ENCODE peak calls at places on chromosomes 1 and 21, in eight cellular contexts. J, O, E, N, M, I, Z and Q are unnamed samples.
A peak's percentile ranks its signal among the peaks of the same experiment; 100 is the strongest.

GRCh38 chr1:109427171-109427467 is 871 bp upstream of the PSMA5 start:
- DNase-seq in J (no peak), O (no peak), E (no peak), N (no peak), M (no peak), I (no peak), Z (no peak), Q (no peak)

GRCh38 chr1:181013144-181013543 is 9.5 kb downstream of the STX6 start:
- DNase-seq in J (no peak), O (no peak), E (no peak), N (no peak), M (no peak), I (no peak), Z (no peak), Q (no peak)

GRCh38 chr21:16539041-16539440 is 809.3 kb downstream of the USP25 start:
- DNase-seq in J (no peak), O (no peak), E (no peak), N (no peak), M (no peak), I (no peak), Z (no peak), Q (no peak)

GRCh38 chr1:168321945-168322344 is 41.3 kb downstream of the TBX19 start:
- DNase-seq in J (no peak), O (peak; percentile 56), E (no peak), N (peak; percentile 27), M (peak; percentile 41), I (no peak), Z (no peak), Q (no peak)

GRCh38 chr1:197911857-197912696 is 5.1 kb upstream of the LHX9 start:
- DNase-seq in J (no peak), O (peak; percentile 18), E (no peak), N (no peak), M (no peak), I (no peak), Z (no peak), Q (no peak)

GRCh38 chr1:205954819-205955404 is 11.7 kb upstream of the SLC26A9 start:
- DNase-seq in J (no peak), O (no peak), E (no peak), N (no peak), M (no peak), I (no peak), Z (no peak), Q (no peak)

GRCh38 chr1:31383967-31384366 is 11.1 kb upstream of the FABP3 start:
- DNase-seq in J (peak; percentile 40), O (no peak), E (no peak), N (no peak), M (no peak), I (no peak), Z (no peak), Q (no peak)

GRCh38 chr1:154609398-154610380 is 1.7 kb upstream of the ADAR start:
- DNase-seq in J (peak; percentile 27), O (no peak), E (no peak), N (peak; percentile 34), M (peak; percentile 36), I (no peak), Z (no peak), Q (no peak)

GRCh38 chr1:16026723-16027484 is 5.1 kb downstream of the CLCNKA start:
- DNase-seq in J (peak; percentile 25), O (peak; percentile 13), E (peak; percentile 63), N (no peak), M (no peak), I (no peak), Z (no peak), Q (no peak)

GRCh38 chr1:224896130-224896781 is 33.2 kb upstream of the DNAH14 start:
- DNase-seq in J (no peak), O (no peak), E (no peak), N (no peak), M (no peak), I (no peak), Z (no peak), Q (no peak)

GRCh38 chr1:78834201-78834741 is 172.3 kb downstream of the ADGRL4 start:
- DNase-seq in J (no peak), O (no peak), E (no peak), N (no peak), M (no peak), I (no peak), Z (no peak), Q (no peak)

GRCh38 chr21:33198346-33199135 is 31.2 kb upstream of the IFNAR2 start:
- DNase-seq in J (peak; percentile 35), O (no peak), E (no peak), N (no peak), M (peak; percentile 63), I (peak; percentile 86), Z (no peak), Q (no peak)

GRCh38 chr1:221315330-221315729 is 426.6 kb downstream of the DUSP10 start:
- DNase-seq in J (no peak), O (no peak), E (no peak), N (no peak), M (peak; percentile 81), I (no peak), Z (no peak), Q (no peak)

GRCh38 chr1:194940336-194940735 is 1667.9 kb downstream of the KCNT2 start:
- DNase-seq in J (no peak), O (no peak), E (no peak), N (no peak), M (no peak), I (no peak), Z (no peak), Q (no peak)

GRCh38 chr1:60169206-60169605 is 95.6 kb upstream of the C1orf87 start:
- DNase-seq in J (no peak), O (no peak), E (no peak), N (no peak), M (no peak), I (no peak), Z (no peak), Q (no peak)

GRCh38 chr1:2041887-2042286 is 8.3 kb upstream of the PRKCZ start:
- DNase-seq in J (no peak), O (no peak), E (no peak), N (no peak), M (no peak), I (no peak), Z (no peak), Q (no peak)

GRCh38 chr1:40057310-40058030 is 16.9 kb downstream of the CAP1 start:
- DNase-seq in J (no peak), O (peak; percentile 31), E (no peak), N (no peak), M (no peak), I (peak; percentile 57), Z (no peak), Q (no peak)
- TF ChIP-seq CTCF in J (no peak), O (no peak), E (no peak), N (no peak), M (no peak), I (no peak), Z (no peak), Q (no peak)

GRCh38 chr1:101841824-101842223 is 154.9 kb downstream of the OLFM3 start:
- DNase-seq in J (no peak), O (no peak), E (no peak), N (no peak), M (no peak), I (no peak), Z (no peak), Q (no peak)

GRCh38 chr1:101843160-101843559 is 153.6 kb downstream of the OLFM3 start:
- DNase-seq in J (no peak), O (no peak), E (no peak), N (no peak), M (no peak), I (no peak), Z (no peak), Q (no peak)

GRCh38 chr1:101847608-101848007 is 149.1 kb downstream of the OLFM3 start:
- DNase-seq in J (no peak), O (no peak), E (no peak), N (no peak), M (no peak), I (no peak), Z (no peak), Q (no peak)

DNA sequence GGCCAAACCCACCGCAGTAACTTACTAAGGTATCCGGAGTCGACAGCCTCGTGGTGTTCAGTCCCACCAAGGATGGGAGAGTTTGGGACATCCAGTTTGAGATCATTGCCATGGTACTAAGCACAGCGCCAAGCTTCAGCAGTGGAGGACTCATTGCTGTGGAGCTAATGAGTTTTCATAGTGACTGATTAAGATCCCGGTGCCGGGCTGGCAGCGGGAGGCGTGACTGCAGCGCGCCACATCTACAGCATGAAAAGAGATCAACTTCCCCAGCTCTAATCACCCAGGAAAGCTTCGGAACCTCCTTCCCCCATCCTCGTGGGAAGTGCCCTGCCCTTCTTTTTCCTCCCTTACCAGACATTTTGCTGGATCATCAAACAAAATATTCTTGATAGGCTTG is 149.9 kb downstream of the OLFM3 start:
- DNase-seq in J (no peak), O (no peak), E (no peak), N (no peak), M (no peak), I (peak; percentile 18), Z (no peak), Q (no peak)
- H3K27ac ChIP-seq in J (no peak overlapping the region), O (no peak overlapping the region), E (no peak overlapping the region), N (no peak overlapping the region), M (no peak overlapping the region), I (no peak overlapping the region), Z (no peak overlapping the region), Q (no peak overlapping the region)

GRCh38 chr1:84940481-84940880 is 47.5 kb upstream of the LPAR3 start:
- DNase-seq in J (no peak), O (peak; percentile 21), E (no peak), N (no peak), M (no peak), I (no peak), Z (no peak), Q (no peak)

GRCh38 chr1:84939151-84939550 is 46.1 kb upstream of the LPAR3 start:
- DNase-seq in J (no peak), O (no peak), E (no peak), N (no peak), M (peak; percentile 37), I (no peak), Z (no peak), Q (no peak)

GRCh38 chr1:84939761-84940160 is 46.8 kb upstream of the LPAR3 start:
- DNase-seq in J (no peak), O (no peak), E (no peak), N (no peak), M (no peak), I (no peak), Z (no peak), Q (no peak)

GRCh38 chr1:84944767-84945486 is 51.9 kb upstream of the LPAR3 start:
- DNase-seq in J (peak; percentile 67), O (peak; percentile 90), E (peak; percentile 70), N (peak; percentile 90), M (peak; percentile 93), I (peak; percentile 75), Z (no peak), Q (no peak)

GRCh38 chr1:84941843-84942242 is 48.8 kb upstream of the LPAR3 start:
- DNase-seq in J (no peak), O (no peak), E (no peak), N (no peak), M (no peak), I (no peak), Z (no peak), Q (no peak)
- TF ChIP-seq POLR2A in J (no peak), O (no peak), E (no peak), N (no peak), M (no peak), I (no peak), Z (no peak), Q (no peak)

DNA sequence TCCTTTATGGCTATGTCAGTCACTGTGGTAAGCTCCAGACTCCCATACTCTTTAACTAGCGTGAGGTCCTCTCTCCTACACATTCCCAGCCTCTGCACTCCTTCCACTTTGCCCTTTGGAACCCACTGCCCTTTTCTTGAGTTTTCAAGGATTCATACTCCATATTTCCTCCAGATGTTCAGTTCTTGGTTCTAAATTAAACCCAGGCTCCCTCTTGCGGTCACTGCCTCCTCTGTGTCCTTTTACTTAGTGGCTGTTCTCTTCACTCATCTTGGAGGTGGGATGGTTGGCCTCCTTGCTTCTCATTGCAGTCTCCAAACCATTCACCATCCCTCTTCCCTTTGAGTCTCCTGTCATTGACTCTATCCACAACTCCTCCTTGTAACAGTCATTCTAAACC is 208.1 kb downstream of the TGFB2 start:
- DNase-seq in J (no peak), O (no peak), E (no peak), N (no peak), M (no peak), I (no peak), Z (no peak), Q (no peak)
- TF ChIP-seq CTCF in J (no peak), O (no peak), E (no peak), N (no peak), M (peak; percentile 10), I (no peak), Z (no peak), Q (no peak)